ENCODE peak calls at places on chromosomes 3 and 15, in ten cellular contexts. One of them, this sample, is unnamed.

GRCh38 chr3:189225431-189225830 is 53.7 kb downstream of the TPRG1 start:
- DNase-seq in hepatocyte: no peak
- DNase-seq in effector memory CD4-positive, alpha-beta T cell: no peak
- DNase-seq in aorta: no peak
- DNase-seq in AG04449: no peak
- DNase-seq in PC-9: no peak
- DNase-seq in brain microvascular endothelial cell: no peak
- DNase-seq in colonic mucosa: no peak
- DNase-seq in NT2/D1: no peak
- DNase-seq in astrocyte of the spinal cord: no peak
- DNase-seq in this sample: no peak

GRCh38 chr15:86183765-86184491 is 104.3 kb downstream of the AGBL1 start:
- DNase-seq in hepatocyte: no peak
- DNase-seq in effector memory CD4-positive, alpha-beta T cell: no peak
- DNase-seq in aorta: no peak
- DNase-seq in AG04449: no peak
- DNase-seq in PC-9: no peak
- DNase-seq in brain microvascular endothelial cell: no peak
- DNase-seq in colonic mucosa: no peak
- DNase-seq in NT2/D1: no peak
- DNase-seq in astrocyte of the spinal cord: no peak
- DNase-seq in this sample: peak; percentile 10

GRCh38 chr3:10531031-10531430 is 25.6 kb upstream of the ATP2B2 start:
- DNase-seq in hepatocyte: no peak
- DNase-seq in effector memory CD4-positive, alpha-beta T cell: no peak
- DNase-seq in aorta: peak; percentile 32
- DNase-seq in AG04449: no peak
- DNase-seq in PC-9: no peak
- DNase-seq in brain microvascular endothelial cell: no peak
- DNase-seq in colonic mucosa: peak; percentile 4
- DNase-seq in NT2/D1: no peak
- DNase-seq in astrocyte of the spinal cord: no peak
- DNase-seq in this sample: no peak

GRCh38 chr3:165346503-165346902 is 150.3 kb upstream of the SLITRK3 start:
- DNase-seq in hepatocyte: no peak
- DNase-seq in effector memory CD4-positive, alpha-beta T cell: no peak
- DNase-seq in aorta: no peak
- DNase-seq in AG04449: no peak
- DNase-seq in PC-9: no peak
- DNase-seq in brain microvascular endothelial cell: no peak
- DNase-seq in colonic mucosa: no peak
- DNase-seq in NT2/D1: no peak
- DNase-seq in astrocyte of the spinal cord: no peak
- DNase-seq in this sample: no peak

GRCh38 chr3:14319654-14320182 is 82.7 kb upstream of the SLC6A6 start:
- DNase-seq in hepatocyte: peak; percentile 81
- DNase-seq in effector memory CD4-positive, alpha-beta T cell: no peak
- DNase-seq in aorta: no peak
- DNase-seq in AG04449: no peak
- DNase-seq in PC-9: peak; percentile 75
- DNase-seq in brain microvascular endothelial cell: peak; percentile 76
- DNase-seq in colonic mucosa: peak; percentile 78
- DNase-seq in NT2/D1: peak; percentile 86
- DNase-seq in astrocyte of the spinal cord: peak; percentile 46
- DNase-seq in this sample: no peak

GRCh38 chr15:62618432-62618831 is 424.1 kb upstream of the TPM1 start:
- DNase-seq in hepatocyte: peak; percentile 41
- DNase-seq in effector memory CD4-positive, alpha-beta T cell: no peak
- DNase-seq in aorta: no peak
- DNase-seq in AG04449: peak; percentile 47
- DNase-seq in PC-9: peak; percentile 60
- DNase-seq in brain microvascular endothelial cell: peak; percentile 65
- DNase-seq in colonic mucosa: no peak
- DNase-seq in NT2/D1: no peak
- DNase-seq in astrocyte of the spinal cord: peak; percentile 79
- DNase-seq in this sample: no peak

GRCh38 chr3:152657002-152657400 is 177.9 kb upstream of the P2RY1 start:
- DNase-seq in hepatocyte: no peak
- DNase-seq in effector memory CD4-positive, alpha-beta T cell: no peak
- DNase-seq in aorta: no peak
- DNase-seq in AG04449: no peak
- DNase-seq in PC-9: no peak
- DNase-seq in brain microvascular endothelial cell: no peak
- DNase-seq in colonic mucosa: no peak
- DNase-seq in NT2/D1: peak; percentile 73
- DNase-seq in astrocyte of the spinal cord: no peak
- DNase-seq in this sample: no peak

GRCh38 chr3:52487050-52487787 is 7.9 kb upstream of the STAB1 start:
- DNase-seq in hepatocyte: no peak
- DNase-seq in effector memory CD4-positive, alpha-beta T cell: no peak
- DNase-seq in aorta: no peak
- DNase-seq in AG04449: no peak
- DNase-seq in PC-9: no peak
- DNase-seq in brain microvascular endothelial cell: no peak
- DNase-seq in colonic mucosa: no peak
- DNase-seq in NT2/D1: no peak
- DNase-seq in astrocyte of the spinal cord: no peak
- DNase-seq in this sample: no peak

GRCh38 chr15:40918146-40918798 is 10.9 kb upstream of the DLL4 start:
- DNase-seq in hepatocyte: no peak
- DNase-seq in effector memory CD4-positive, alpha-beta T cell: no peak
- DNase-seq in aorta: no peak
- DNase-seq in AG04449: no peak
- DNase-seq in PC-9: no peak
- DNase-seq in brain microvascular endothelial cell: no peak
- DNase-seq in colonic mucosa: no peak
- DNase-seq in NT2/D1: no peak
- DNase-seq in astrocyte of the spinal cord: no peak
- DNase-seq in this sample: no peak

GRCh38 chr3:54321515-54321914 is 199.2 kb downstream of the CACNA2D3 start:
- DNase-seq in hepatocyte: peak; percentile 60
- DNase-seq in effector memory CD4-positive, alpha-beta T cell: no peak
- DNase-seq in aorta: no peak
- DNase-seq in AG04449: no peak
- DNase-seq in PC-9: no peak
- DNase-seq in brain microvascular endothelial cell: no peak
- DNase-seq in colonic mucosa: peak; percentile 22
- DNase-seq in NT2/D1: no peak
- DNase-seq in astrocyte of the spinal cord: no peak
- DNase-seq in this sample: no peak

GRCh38 chr15:34984884-34985630 is 3.0 kb downstream of the ZNF770 start:
- DNase-seq in hepatocyte: peak; percentile 53
- DNase-seq in effector memory CD4-positive, alpha-beta T cell: no peak
- DNase-seq in aorta: no peak
- DNase-seq in AG04449: no peak
- DNase-seq in PC-9: no peak
- DNase-seq in brain microvascular endothelial cell: no peak
- DNase-seq in colonic mucosa: no peak
- DNase-seq in NT2/D1: no peak
- DNase-seq in astrocyte of the spinal cord: peak; percentile 29
- DNase-seq in this sample: no peak

GRCh38 chr15:62476163-62476562 is 311.1 kb upstream of the C2CD4B start:
- DNase-seq in hepatocyte: no peak
- DNase-seq in effector memory CD4-positive, alpha-beta T cell: no peak
- DNase-seq in aorta: no peak
- DNase-seq in AG04449: no peak
- DNase-seq in PC-9: no peak
- DNase-seq in brain microvascular endothelial cell: no peak
- DNase-seq in colonic mucosa: no peak
- DNase-seq in NT2/D1: no peak
- DNase-seq in astrocyte of the spinal cord: no peak
- DNase-seq in this sample: no peak

GRCh38 chr15:32774022-32774421 is 56.2 kb downstream of the GREM1 start:
- DNase-seq in hepatocyte: no peak
- DNase-seq in effector memory CD4-positive, alpha-beta T cell: no peak
- DNase-seq in aorta: no peak
- DNase-seq in AG04449: peak; percentile 97
- DNase-seq in PC-9: peak; percentile 76
- DNase-seq in brain microvascular endothelial cell: peak; percentile 96
- DNase-seq in colonic mucosa: no peak
- DNase-seq in NT2/D1: no peak
- DNase-seq in astrocyte of the spinal cord: peak; percentile 89
- DNase-seq in this sample: peak; percentile 92

GRCh38 chr3:159102001-159102400 is 300.1 kb downstream of the MFSD1 start:
- DNase-seq in hepatocyte: no peak
- DNase-seq in effector memory CD4-positive, alpha-beta T cell: no peak
- DNase-seq in aorta: no peak
- DNase-seq in AG04449: no peak
- DNase-seq in PC-9: no peak
- DNase-seq in brain microvascular endothelial cell: no peak
- DNase-seq in colonic mucosa: no peak
- DNase-seq in NT2/D1: no peak
- DNase-seq in astrocyte of the spinal cord: no peak
- DNase-seq in this sample: no peak
- H3K4me3 ChIP-seq in hepatocyte: no peak overlapping the region
- H3K4me3 ChIP-seq in effector memory CD4-positive, alpha-beta T cell: no peak overlapping the region
- H3K4me3 ChIP-seq in aorta: no peak overlapping the region
- H3K4me3 ChIP-seq in AG04449: no peak overlapping the region
- H3K4me3 ChIP-seq in PC-9: no peak overlapping the region
- H3K4me3 ChIP-seq in brain microvascular endothelial cell: no peak overlapping the region
- H3K4me3 ChIP-seq in colonic mucosa: no peak overlapping the region
- H3K4me3 ChIP-seq in NT2/D1: no peak overlapping the region
- H3K4me3 ChIP-seq in astrocyte of the spinal cord: no peak overlapping the region
- H3K4me3 ChIP-seq in this sample: no peak overlapping the region

DNA sequence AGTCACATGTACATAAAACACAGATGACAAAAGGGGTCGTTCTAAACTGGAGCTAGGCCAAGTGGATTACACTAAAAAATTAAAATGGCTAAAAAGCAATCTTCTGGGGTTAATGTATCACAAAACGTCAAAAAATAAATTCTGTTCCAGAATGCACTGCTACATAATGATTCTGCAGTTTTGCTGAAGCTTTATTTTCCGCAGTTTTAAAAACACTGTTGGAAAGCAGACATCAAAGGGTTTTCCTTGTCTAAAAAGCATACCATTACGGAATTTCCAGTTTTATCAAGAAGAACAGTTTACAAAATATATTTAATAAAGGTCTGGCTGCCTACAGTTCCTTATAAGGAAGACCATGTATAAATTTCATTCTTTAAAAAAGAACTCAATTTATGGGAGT is 1.4 kb downstream of the DMXL2 start:
- DNase-seq in hepatocyte: no peak
- DNase-seq in effector memory CD4-positive, alpha-beta T cell: no peak
- DNase-seq in aorta: no peak
- DNase-seq in AG04449: no peak
- DNase-seq in PC-9: no peak
- DNase-seq in brain microvascular endothelial cell: no peak
- DNase-seq in colonic mucosa: no peak
- DNase-seq in NT2/D1: no peak
- DNase-seq in astrocyte of the spinal cord: no peak
- DNase-seq in this sample: no peak
- H3K4me3 ChIP-seq in hepatocyte: peak overlapping the region; percentile 0
- H3K4me3 ChIP-seq in effector memory CD4-positive, alpha-beta T cell: no peak overlapping the region
- H3K4me3 ChIP-seq in aorta: no peak overlapping the region
- H3K4me3 ChIP-seq in AG04449: peak overlapping the region; percentile 90
- H3K4me3 ChIP-seq in PC-9: peak overlapping the region; percentile 72
- H3K4me3 ChIP-seq in brain microvascular endothelial cell: peak overlapping the region; percentile 84
- H3K4me3 ChIP-seq in colonic mucosa: peak overlapping the region; percentile 82
- H3K4me3 ChIP-seq in NT2/D1: peak overlapping the region; percentile 84
- H3K4me3 ChIP-seq in astrocyte of the spinal cord: peak overlapping the region; percentile 82
- H3K4me3 ChIP-seq in this sample: peak overlapping the region; percentile 93

DNA sequence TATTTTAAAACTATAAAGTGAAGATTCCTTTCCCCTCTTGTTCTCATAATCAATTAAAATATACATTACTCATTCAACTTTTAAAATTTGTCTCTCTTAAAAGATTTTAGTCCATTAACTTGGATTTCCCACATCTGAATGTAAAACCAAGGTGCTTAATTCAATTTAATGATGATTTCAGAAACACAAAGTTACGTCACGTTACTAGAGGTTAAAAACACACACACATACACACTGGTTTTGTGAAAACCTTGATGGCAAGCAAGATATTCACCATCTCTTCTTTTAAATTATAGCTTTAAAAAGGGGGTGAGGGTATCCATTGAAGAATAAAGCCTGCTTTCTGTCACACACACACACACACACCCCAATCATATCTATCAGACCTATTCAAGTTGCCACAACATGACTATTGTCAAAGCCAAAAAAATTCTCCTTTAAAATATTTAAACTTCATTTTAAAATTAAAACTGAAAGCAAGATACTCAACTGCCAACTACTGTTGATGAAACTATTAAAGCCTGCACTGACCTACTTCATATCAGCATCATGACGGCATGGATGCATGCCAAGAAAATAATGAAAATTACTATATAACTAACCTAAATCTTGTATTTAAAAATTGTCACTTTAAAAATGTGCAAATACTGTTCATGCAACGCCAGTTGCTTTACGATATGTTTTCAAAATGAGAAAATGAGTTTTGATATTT is 2.1 kb downstream of the RFX7 start:
- DNase-seq in hepatocyte: no peak
- DNase-seq in effector memory CD4-positive, alpha-beta T cell: no peak
- DNase-seq in aorta: no peak
- DNase-seq in AG04449: no peak
- DNase-seq in PC-9: no peak
- DNase-seq in brain microvascular endothelial cell: no peak
- DNase-seq in colonic mucosa: no peak
- DNase-seq in NT2/D1: no peak
- DNase-seq in astrocyte of the spinal cord: peak; percentile 27
- DNase-seq in this sample: no peak
- H3K4me3 ChIP-seq in hepatocyte: peak overlapping the region; percentile 93
- H3K4me3 ChIP-seq in effector memory CD4-positive, alpha-beta T cell: peak overlapping the region; percentile 4
- H3K4me3 ChIP-seq in aorta: peak overlapping the region; percentile 34
- H3K4me3 ChIP-seq in AG04449: peak overlapping the region; percentile 72
- H3K4me3 ChIP-seq in PC-9: peak overlapping the region; percentile 75
- H3K4me3 ChIP-seq in brain microvascular endothelial cell: peak overlapping the region; percentile 76
- H3K4me3 ChIP-seq in colonic mucosa: no peak overlapping the region
- H3K4me3 ChIP-seq in NT2/D1: peak overlapping the region; percentile 46
- H3K4me3 ChIP-seq in astrocyte of the spinal cord: peak overlapping the region; percentile 69
- H3K4me3 ChIP-seq in this sample: peak overlapping the region; percentile 75

DNA sequence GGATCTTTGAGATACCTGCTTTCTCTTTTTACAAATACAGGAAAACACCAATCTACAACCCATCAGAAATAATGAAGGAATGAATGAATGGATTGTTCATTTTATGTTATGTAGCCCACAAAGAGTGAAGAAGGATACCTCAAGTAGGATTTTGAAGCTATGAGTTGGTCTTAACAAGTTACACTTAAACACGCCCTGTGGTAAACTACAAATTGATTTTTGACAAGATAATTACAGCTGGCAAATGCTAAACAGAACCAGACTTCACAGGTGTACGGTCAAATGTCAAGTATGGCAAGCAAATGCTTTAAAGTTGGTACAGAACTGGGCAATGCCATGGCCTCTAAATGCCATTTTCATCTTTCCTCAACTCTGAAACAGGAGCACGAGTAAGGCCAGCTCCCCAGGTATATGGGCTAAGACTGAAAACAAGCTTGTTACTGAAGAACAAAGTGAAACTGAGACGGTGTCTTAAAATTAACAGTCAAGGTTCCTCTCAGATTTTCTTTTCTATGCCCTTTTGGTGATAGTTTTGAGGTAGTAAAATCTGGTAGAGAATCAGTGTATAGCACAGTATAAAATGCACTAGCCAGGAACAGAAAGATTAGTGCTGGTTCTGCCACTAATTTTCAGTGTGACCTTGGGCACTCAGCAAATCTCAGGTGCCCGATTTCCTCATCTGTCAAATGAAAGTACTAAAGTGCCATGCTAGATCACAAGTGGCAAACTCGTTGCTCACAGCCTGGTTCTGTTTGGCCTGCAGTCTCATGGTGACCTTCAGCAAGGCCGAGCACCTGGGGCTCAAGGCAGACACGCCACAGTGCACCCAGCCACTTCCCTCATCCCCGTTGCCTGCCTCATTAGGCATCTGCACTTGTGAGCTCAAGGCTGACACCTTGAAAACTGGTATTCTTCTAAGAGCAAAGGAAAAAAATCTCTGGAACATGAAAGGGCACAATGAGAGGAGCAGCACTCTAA is 9.5 kb downstream of the RUVBL1 start:
- DNase-seq in hepatocyte: no peak
- DNase-seq in effector memory CD4-positive, alpha-beta T cell: no peak
- DNase-seq in aorta: no peak
- DNase-seq in AG04449: no peak
- DNase-seq in PC-9: no peak
- DNase-seq in brain microvascular endothelial cell: no peak
- DNase-seq in colonic mucosa: no peak
- DNase-seq in NT2/D1: no peak
- DNase-seq in astrocyte of the spinal cord: no peak
- DNase-seq in this sample: no peak
- H3K4me3 ChIP-seq in hepatocyte: no peak overlapping the region
- H3K4me3 ChIP-seq in effector memory CD4-positive, alpha-beta T cell: peak overlapping the region; percentile 0
- H3K4me3 ChIP-seq in aorta: no peak overlapping the region
- H3K4me3 ChIP-seq in AG04449: no peak overlapping the region
- H3K4me3 ChIP-seq in PC-9: no peak overlapping the region
- H3K4me3 ChIP-seq in brain microvascular endothelial cell: no peak overlapping the region
- H3K4me3 ChIP-seq in colonic mucosa: no peak overlapping the region
- H3K4me3 ChIP-seq in NT2/D1: no peak overlapping the region
- H3K4me3 ChIP-seq in astrocyte of the spinal cord: no peak overlapping the region
- H3K4me3 ChIP-seq in this sample: no peak overlapping the region